ENCODE peak calls at places on chromosomes 7 and 10, in five cellular contexts. C, W, P, J and S are unnamed samples.

GRCh38 chr7:106346678-106347217 is 62.0 kb upstream of the NAMPT start:
- DNase-seq in C (peak), W (peak), P (no peak), J (peak), S (peak)

GRCh38 chr7:1326511-1326785 is 93.8 kb downstream of the UNCX start:
- DNase-seq in C (no peak), W (no peak), P (no peak), J (no peak), S (no peak)

GRCh38 chr10:32189400-32190084 is 133.3 kb upstream of the KIF5B start:
- DNase-seq in C (no peak), W (peak), P (no peak), J (no peak), S (no peak)

GRCh38 chr7:96637531-96637930 is 72.1 kb downstream of the SEM1 start:
- DNase-seq in C (no peak), W (no peak), P (no peak), J (no peak), S (no peak)

GRCh38 chr7:87416682-87417587 is 58.5 kb downstream of the ABCB4 start:
- DNase-seq in C (peak), W (peak), P (peak), J (no peak), S (peak)

GRCh38 chr10:126133906-126134703 is 237.7 kb downstream of the FANK1 start:
- DNase-seq in C (peak), W (peak), P (no peak), J (peak), S (no peak)

GRCh38 chr10:59958882-59959281 is 52.5 kb upstream of the CCDC6 start:
- DNase-seq in C (no peak), W (no peak), P (no peak), J (no peak), S (no peak)

GRCh38 chr7:47039899-47040298 is 542.0 kb downstream of the TNS3 start:
- DNase-seq in C (peak), W (peak), P (no peak), J (peak), S (no peak)

GRCh38 chr7:81186691-81187090 is 267.8 kb upstream of the SEMA3C start:
- DNase-seq in C (no peak), W (peak), P (no peak), J (no peak), S (no peak)

GRCh38 chr10:88922041-88922440 is 30.5 kb downstream of the ACTA2 start:
- DNase-seq in C (no peak), W (peak), P (no peak), J (no peak), S (no peak)

GRCh38 chr10:28722065-28722803 is 44.9 kb downstream of the BAMBI start:
- DNase-seq in C (peak), W (peak), P (no peak), J (no peak), S (no peak)
- TF ChIP-seq CTCF in C (peak), W (no peak), P (no peak), J (peak), S (no peak)

DNA sequence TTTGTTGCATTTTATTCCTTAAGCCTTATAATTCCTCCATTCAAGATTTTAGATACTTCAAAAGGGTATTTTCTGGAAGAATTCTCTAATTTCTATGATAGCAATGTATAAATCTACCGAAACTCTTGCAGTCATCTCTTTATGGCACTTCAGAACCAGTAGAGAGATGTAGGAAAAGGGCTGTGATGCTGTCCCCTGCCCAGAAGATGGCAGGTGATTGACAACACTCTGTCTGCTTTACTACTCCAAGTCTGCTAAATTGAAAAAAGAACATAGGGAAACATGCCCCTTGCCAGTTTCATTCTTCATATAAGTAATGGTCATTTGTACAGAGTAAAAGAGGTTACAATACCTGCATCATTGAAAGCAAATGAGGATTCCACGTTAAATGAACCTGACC is 5.1 kb downstream of the TCTN3 start:
- DNase-seq in C (no peak), W (no peak), P (peak), J (no peak), S (no peak)
- TF ChIP-seq CTCF in C (peak), W (no peak), P (peak), J (no peak), S (no peak)

DNA sequence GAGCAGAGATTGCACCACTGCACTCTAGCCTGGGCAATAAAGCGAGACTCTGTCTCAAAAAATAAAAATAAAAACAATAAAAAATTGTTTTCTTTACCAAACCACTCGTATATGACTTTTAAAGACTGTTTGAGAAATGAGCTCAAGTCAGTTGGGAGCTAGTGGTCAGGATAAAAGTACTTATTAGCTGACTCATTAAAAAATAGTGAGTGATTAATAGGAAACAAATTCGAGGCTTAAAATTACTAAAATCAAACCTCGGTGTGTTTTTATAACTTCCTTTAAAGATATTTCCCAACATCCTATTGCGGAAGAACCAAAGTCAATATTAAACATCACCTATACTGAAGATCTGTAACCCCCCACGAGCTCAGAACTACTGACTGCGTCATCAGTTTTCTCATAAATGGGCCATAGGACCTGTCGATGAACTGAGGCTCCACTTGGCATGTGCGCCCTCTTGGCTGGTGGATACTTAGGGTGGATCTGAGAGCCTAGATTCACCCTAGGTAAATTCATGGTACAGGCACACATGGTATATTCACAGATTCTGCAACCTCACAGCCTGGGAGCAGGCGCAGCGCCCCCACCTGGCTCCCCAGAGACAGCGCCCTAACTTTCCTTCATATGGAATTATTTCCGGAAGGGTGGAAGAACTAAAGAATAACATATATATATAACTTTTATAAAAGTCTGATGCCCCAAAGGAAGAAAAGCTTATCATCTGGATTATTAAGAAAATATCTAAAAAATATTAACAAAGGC is 9.2 kb downstream of the MKI67 start:
- DNase-seq in C (no peak), W (no peak), P (no peak), J (no peak), S (no peak)
- TF ChIP-seq CTCF in C (peak), W (no peak), P (peak), J (peak), S (peak)

GRCh38 chr7:52154382-52154781 is 837.8 kb upstream of the COBL start:
- DNase-seq in C (no peak), W (no peak), P (no peak), J (no peak), S (no peak)
- TF ChIP-seq CTCF in C (no peak), W (no peak), P (peak), J (no peak), S (no peak)

GRCh38 chr10:112958275-112958995 is 8.4 kb downstream of the TCF7L2 start:
- DNase-seq in C (peak), W (peak), P (no peak), J (peak), S (no peak)

GRCh38 chr10:112959207-112959838 is 9.3 kb downstream of the TCF7L2 start:
- DNase-seq in C (no peak), W (no peak), P (no peak), J (no peak), S (no peak)

GRCh38 chr10:112956631-112957350 is 6.7 kb downstream of the TCF7L2 start:
- DNase-seq in C (no peak), W (no peak), P (no peak), J (no peak), S (no peak)

GRCh38 chr10:112955736-112956421 is 5.8 kb downstream of the TCF7L2 start:
- DNase-seq in C (peak), W (peak), P (no peak), J (peak), S (no peak)

GRCh38 chr10:112957589-112958202 is 7.6 kb downstream of the TCF7L2 start:
- DNase-seq in C (no peak), W (no peak), P (no peak), J (no peak), S (no peak)
- TF ChIP-seq CTCF in C (no peak), W (no peak), P (no peak), J (no peak), S (no peak)

GRCh38 chr7:100789055-100789454 is 38.3 kb downstream of the EPHB4 start:
- DNase-seq in C (no peak), W (no peak), P (no peak), J (no peak), S (no peak)
- TF ChIP-seq CTCF in C (peak), W (peak), P (no peak), J (peak), S (no peak)

GRCh38 chr7:2643386-2644229 is 11.8 kb downstream of the TTYH3 start:
- DNase-seq in C (no peak), W (no peak), P (peak), J (no peak), S (no peak)
- TF ChIP-seq CTCF in C (peak), W (no peak), P (peak), J (peak), S (no peak)

DNA sequence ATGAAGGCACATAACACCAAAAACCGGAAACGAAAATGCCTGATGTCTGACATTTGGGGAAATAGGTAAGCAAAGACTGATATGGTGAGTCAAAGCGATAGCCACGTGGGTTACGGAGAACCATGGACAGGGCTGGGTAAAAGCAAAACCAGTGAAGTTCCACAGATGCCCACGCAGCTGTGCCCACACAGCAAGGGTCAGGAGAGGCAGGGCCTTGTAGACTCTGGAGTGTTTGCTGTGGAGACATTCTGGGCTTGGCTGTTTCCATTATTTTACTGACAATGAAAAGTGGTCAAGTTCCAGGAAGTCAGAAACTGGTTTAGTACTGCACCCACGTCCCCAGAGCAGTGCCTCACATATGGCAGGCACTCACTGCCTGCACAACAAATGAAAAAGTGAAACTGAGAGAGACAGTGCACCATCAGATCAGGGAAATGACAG is 148.7 kb downstream of the ZMYND11 start:
- DNase-seq in C (no peak), W (no peak), P (no peak), J (no peak), S (peak)
- TF ChIP-seq CTCF in C (no peak), W (no peak), P (no peak), J (no peak), S (no peak)